ENCODE peak calls at places on chromosomes 6 and 20, in six cellular contexts. Y is NB4, V is lower lobe of right lung, E is fibroblast of villous mesenchyme, U is GM23338, M is heart left ventricle. Z is an unnamed sample.

GRCh38 chr20:48841861-48842529 is 14.2 kb upstream of the PREX1 start:
- DNase-seq in Y (no peak), E (peak; percentile 78), V (no peak), U (no peak), M (no peak), Z (peak; percentile 68)

GRCh38 chr20:54037525-54037924 is 32.9 kb downstream of the BCAS1 start:
- DNase-seq in E (no peak), M (no peak), V (no peak), Y (no peak), U (no peak), Z (no peak)

GRCh38 chr20:6765469-6766058 is 1.9 kb upstream of the BMP2 start:
- DNase-seq in Y (peak; percentile 78), M (no peak), V (no peak), U (peak; percentile 59), E (peak; percentile 81), Z (peak; percentile 83)

GRCh38 chr20:23047001-23047737 is 2.3 kb downstream of the THBD start:
- DNase-seq in E (no peak), U (no peak), V (no peak), Y (no peak), M (no peak), Z (no peak)

GRCh38 chr6:124433369-124434064 is 528.7 kb upstream of the RNF217 start:
- DNase-seq in V (no peak), Y (no peak), E (no peak), M (no peak), U (no peak), Z (peak; percentile 25)

GRCh38 chr6:100229512-100229911 is 235.2 kb downstream of the SIM1 start:
- DNase-seq in M (no peak), U (no peak), V (peak; percentile 41), Y (no peak), E (no peak), Z (no peak)

GRCh38 chr20:45456632-45457031 is 12.9 kb upstream of the WFDC2 start:
- DNase-seq in Y (peak; percentile 56), U (peak; percentile 82), M (no peak), V (peak; percentile 58), E (no peak), Z (peak; percentile 33)

GRCh38 chr6:25834950-25835349 is 3.1 kb upstream of the SLC17A1 start:
- DNase-seq in U (no peak), V (no peak), Y (no peak), M (no peak), E (no peak), Z (no peak)

GRCh38 chr6:83309344-83309743 is 116.2 kb downstream of the RWDD2A start:
- DNase-seq in E (no peak), V (no peak), Y (no peak), M (no peak), U (no peak), Z (no peak)

GRCh38 chr6:170080828-170081368 is 210.0 kb downstream of the DLL1 start:
- DNase-seq in M (no peak), V (peak; percentile 38), Y (no peak), U (no peak), E (no peak), Z (no peak)

GRCh38 chr20:22312744-22313346 is 271.5 kb downstream of the FOXA2 start:
- DNase-seq in V (no peak), U (peak; percentile 75), E (peak; percentile 32), Y (peak; percentile 30), M (no peak), Z (peak; percentile 65)

GRCh38 chr6:81937296-81937937 is 184.9 kb upstream of the TENT5A start:
- DNase-seq in U (no peak), V (no peak), E (peak; percentile 48), Y (no peak), M (no peak), Z (peak; percentile 19)

GRCh38 chr20:51085761-51086160 is 62.9 kb upstream of the KCNG1 start:
- DNase-seq in U (no peak), Y (no peak), E (no peak), M (no peak), V (no peak), Z (no peak)

GRCh38 chr6:136703331-136703846 is 88.9 kb downstream of the MAP3K5 start:
- DNase-seq in E (no peak), Y (no peak), M (no peak), U (no peak), V (no peak), Z (no peak)

GRCh38 chr20:38050691-38051090 is 17.1 kb downstream of the RPRD1B start:
- DNase-seq in Y (no peak), V (no peak), E (no peak), U (no peak), M (no peak), Z (peak; percentile 61)

GRCh38 chr6:163408352-163408991 is 6.0 kb upstream of the QKI start:
- DNase-seq in E (no peak), M (no peak), V (no peak), Y (no peak), U (no peak), Z (no peak)

GRCh38 chr6:31794294-31794865 is 1.2 kb downstream of the VARS1 start:
- DNase-seq in U (peak; percentile 35), V (no peak), Y (peak; percentile 58), E (peak; percentile 61), M (no peak), Z (peak; percentile 61)

GRCh38 chr20:29119141-29119540 is 2138.3 kb upstream of the DEFB115 start:
- DNase-seq in M (no peak), U (no peak), V (no peak), E (no peak), Y (no peak), Z (no peak)
- H3K4me3 ChIP-seq in M (no peak overlapping the region), U (no peak overlapping the region), V (no peak overlapping the region), E (no peak overlapping the region), Y (no peak overlapping the region), Z (no peak overlapping the region)

DNA sequence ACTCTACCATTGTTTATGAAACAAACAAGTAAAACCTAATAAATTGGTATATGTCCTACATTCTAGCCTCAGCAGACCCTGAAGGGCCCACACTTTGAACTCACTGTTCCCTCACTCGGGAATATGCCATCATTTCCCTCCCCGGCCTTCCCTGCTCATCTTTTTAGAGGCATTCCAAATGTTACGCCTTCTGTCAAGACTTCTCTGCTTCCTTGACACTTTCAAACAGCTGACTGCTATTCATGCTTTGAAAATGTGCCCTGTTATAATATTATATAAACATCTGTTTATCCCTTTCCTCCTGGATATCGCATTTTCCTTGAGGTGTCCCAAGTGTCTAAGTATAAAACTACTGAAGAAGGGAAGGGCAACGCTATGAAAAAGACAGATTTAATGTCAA is 249.5 kb upstream of the THEMIS start:
- DNase-seq in E (no peak), M (no peak), V (no peak), Y (no peak), U (no peak), Z (no peak)
- TF ChIP-seq CTCF in E (no peak), M (no peak), V (no peak), Y (no peak), U (no peak), Z (no peak)

GRCh38 chr6:132932566-132932965 is 118.2 kb downstream of the RPS12 start:
- DNase-seq in E (no peak), Y (no peak), M (no peak), U (no peak), V (no peak), Z (no peak)
- H3K4me3 ChIP-seq in E (no peak overlapping the region), Y (no peak overlapping the region), M (no peak overlapping the region), U (no peak overlapping the region), V (no peak overlapping the region), Z (no peak overlapping the region)

GRCh38 chr6:156282087-156282486 is 495.1 kb upstream of the ARID1B start:
- DNase-seq in M (no peak), V (no peak), Y (no peak), U (no peak), E (no peak), Z (no peak)

GRCh38 chr6:156283091-156283490 is 494.1 kb upstream of the ARID1B start:
- DNase-seq in U (no peak), V (no peak), Y (no peak), M (no peak), E (no peak), Z (no peak)

GRCh38 chr6:156279306-156279969 is 497.7 kb upstream of the ARID1B start:
- DNase-seq in U (no peak), M (no peak), Y (no peak), E (peak; percentile 3), V (no peak), Z (no peak)

DNA sequence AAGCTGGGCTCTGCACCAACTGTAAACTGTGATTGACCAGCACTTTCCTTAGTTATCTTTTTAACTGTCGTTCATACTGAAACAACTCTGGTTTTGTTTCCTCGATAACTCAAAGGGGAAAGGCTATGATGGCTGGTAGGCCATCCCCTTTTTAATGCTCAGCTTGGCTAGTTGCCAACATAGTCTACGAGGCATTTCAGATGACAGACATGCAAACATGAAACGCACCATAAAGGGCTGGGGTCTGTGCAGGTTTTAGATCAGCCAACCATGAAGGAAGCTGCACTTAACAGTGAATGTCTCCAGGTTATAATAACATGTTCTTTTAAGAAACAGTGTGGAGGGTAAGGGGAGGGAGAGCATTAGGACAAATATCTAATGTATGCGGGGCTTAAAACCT is 497.0 kb upstream of the ARID1B start:
- DNase-seq in M (no peak), Y (no peak), E (no peak), U (no peak), V (no peak), Z (no peak)
- TF ChIP-seq CTCF in M (no peak), Y (no peak), E (no peak), U (no peak), V (no peak), Z (no peak)

DNA sequence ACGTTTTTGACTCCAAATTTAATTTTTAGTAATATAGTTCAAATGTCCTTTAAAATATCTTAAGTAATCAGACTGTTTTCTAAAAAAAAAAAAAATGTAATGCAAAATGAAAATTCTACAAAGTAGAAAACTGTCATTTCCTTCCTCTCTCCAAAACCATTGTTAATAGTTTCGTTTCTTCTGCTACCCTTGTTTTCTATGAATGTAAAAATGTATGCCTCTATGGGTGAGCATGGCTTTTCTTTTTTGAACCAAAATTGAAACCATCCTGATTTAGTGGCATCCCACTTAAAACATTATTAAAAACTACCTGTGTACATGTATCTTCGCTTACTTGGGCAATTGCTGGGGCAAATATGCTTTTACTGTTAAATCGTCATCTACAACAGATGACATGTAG is 65.0 kb downstream of the UTRN start:
- DNase-seq in V (no peak), Y (no peak), E (no peak), M (no peak), U (no peak), Z (no peak)
- H3K4me3 ChIP-seq in V (peak overlapping the region; percentile 15), Y (peak overlapping the region; percentile 41), E (no peak overlapping the region), M (no peak overlapping the region), U (no peak overlapping the region), Z (no peak overlapping the region)